ENCODE peak calls at places on chromosomes 11 and 22, in four cellular contexts. Q is GOT3; P is stimulated activated naive CD8-positive, alpha-beta T cell treated with anti-CD3 and anti-CD28 coated beads, Interleukin-15, Interleukin-2, amounts not matched to agents 100 U/mL and 50 U/mL, for 24 hours; J is activated CD8-positive, alpha-beta T cell treated with anti-CD3 and anti-CD28 coated beads for 36 hours. X is an unnamed sample.

GRCh38 chr22:39518996-39519680 is 1.2 kb upstream of the ATF4 start:
- DNase-seq in Q (no peak), J (peak), P (no peak), X (no peak)

GRCh38 chr11:70498976-70499801 is 100.9 kb downstream of the CTTN start:
- DNase-seq in Q (no peak), P (no peak), J (no peak), X (no peak)

GRCh38 chr11:27255447-27255828 is 107.6 kb downstream of the CCDC34 start:
- DNase-seq in Q (no peak), J (no peak), P (no peak), X (no peak)

GRCh38 chr11:1410366-1411291 is 20.9 kb downstream of the BRSK2 start:
- DNase-seq in P (no peak), Q (no peak), J (no peak), X (no peak)

GRCh38 chr11:119696378-119697157 is 32.4 kb downstream of the NECTIN1 start:
- DNase-seq in J (no peak), Q (no peak), P (no peak), X (no peak)

GRCh38 chr22:23151827-23152226 is 6.5 kb downstream of the RAB36 start:
- DNase-seq in Q (no peak), J (no peak), P (no peak), X (no peak)

GRCh38 chr22:23119492-23120414 is 22.0 kb downstream of the RSPH14 start:
- DNase-seq in P (peak), Q (no peak), J (peak), X (no peak)

GRCh38 chr22:49307071-49307830 is 520.4 kb downstream of the BRD1 start:
- DNase-seq in J (no peak), Q (no peak), P (no peak), X (no peak)

GRCh38 chr11:126917531-126918204 is 82.9 kb downstream of the KIRREL3 start:
- DNase-seq in J (peak), Q (no peak), P (no peak), X (peak)

GRCh38 chr11:1205121-1205986 is 17.5 kb upstream of the MUC5B start:
- DNase-seq in J (no peak), P (no peak), Q (no peak), X (no peak)

GRCh38 chr11:75394086-75394840 is 5.1 kb upstream of the RPS3 start:
- DNase-seq in P (no peak), Q (no peak), J (no peak), X (no peak)

X was measured in T1000.